ENCODE peak calls at places on chromosomes 7 and 10, in five cellular contexts. J, Y, G, B and Z are unnamed samples.

GRCh38 chr10:15084502-15084922 is 4.1 kb downstream of the ACBD7 start:
- DNase-seq in J (no peak), Y (peak), G (no peak), B (no peak), Z (no peak)

GRCh38 chr10:50552771-50553535 is 70.8 kb downstream of the SGMS1 start:
- DNase-seq in J (peak), Y (peak), G (no peak), B (no peak), Z (no peak)

GRCh38 chr10:112526130-112526529 is 79.1 kb downstream of the VTI1A start:
- DNase-seq in J (no peak), Y (peak), G (no peak), B (no peak), Z (no peak)

GRCh38 chr7:134211817-134212216 is 84.7 kb downstream of the LRGUK start:
- DNase-seq in J (no peak), Y (no peak), G (no peak), B (no peak), Z (no peak)

GRCh38 chr7:23183279-23184012 is 1.6 kb downstream of the NUP42 start:
- DNase-seq in J (no peak), Y (no peak), G (no peak), B (no peak), Z (no peak)

GRCh38 chr7:5603193-5604140 is 178.0 kb downstream of the RNF216 start:
- DNase-seq in J (no peak), Y (no peak), G (no peak), B (no peak), Z (no peak)

GRCh38 chr10:51588984-51589383 is 110.4 kb downstream of the CSTF2T start:
- DNase-seq in J (no peak), Y (no peak), G (no peak), B (no peak), Z (no peak)

GRCh38 chr10:127524869-127525268 is 24.2 kb upstream of the NPS start:
- DNase-seq in J (no peak), Y (peak), G (no peak), B (peak), Z (no peak)

GRCh38 chr7:48617988-48618387 is 306.4 kb upstream of the CDC14C start:
- DNase-seq in J (no peak), Y (no peak), G (no peak), B (no peak), Z (no peak)

GRCh38 chr10:61786728-61787127 is 114.8 kb upstream of the ARID5B start:
- DNase-seq in J (peak), Y (peak), G (no peak), B (no peak), Z (no peak)

GRCh38 chr7:102321351-102322201 is 34.7 kb downstream of the SPDYE6 start:
- DNase-seq in J (no peak), Y (no peak), G (no peak), B (no peak), Z (no peak)

GRCh38 chr10:124058346-124059003 is 34.9 kb downstream of the CHST15 start:
- DNase-seq in J (no peak), Y (peak), G (no peak), B (no peak), Z (no peak)

GRCh38 chr7:98287486-98287959 is 6.0 kb downstream of the BRI3 start:
- DNase-seq in J (no peak), Y (no peak), G (no peak), B (peak), Z (no peak)